ENCODE peak calls at places on chromosomes 2 and 18, in four cellular contexts. W, Y, C and O are unnamed samples. For H3K4me1, the result is how much of the 10 kb centered on the place peaks cover.

GRCh38 chr2:14756122-14756541 is 123.6 kb downstream of the LRATD1 start:
- DNase-seq in W (no peak), Y (no peak), C (no peak), O (no peak)

GRCh38 chr18:77132369-77133050 is at the start of gene MBP:
- DNase-seq in W (no peak), Y (no peak), C (no peak), O (no peak)

GRCh38 chr2:159506764-159507406 is 109.5 kb downstream of the BAZ2B start:
- DNase-seq in W (no peak), Y (no peak), C (no peak), O (no peak)

GRCh38 chr18:67893896-67894295 is 377.4 kb upstream of the DSEL start:
- DNase-seq in W (no peak), Y (no peak), C (no peak), O (no peak)

GRCh38 chr2:45585267-45585861 is 25.7 kb downstream of the SRBD1 start:
- DNase-seq in W (peak), Y (no peak), C (no peak), O (no peak)

GRCh38 chr2:241885701-241886643 is 16.4 kb downstream of the RTP5 start:
- DNase-seq in W (no peak), Y (no peak), C (no peak), O (no peak)

GRCh38 chr2:233865838-233866237 is 2.3 kb downstream of the MSL3B start:
- DNase-seq in W (peak), Y (no peak), C (no peak), O (no peak)

GRCh38 chr18:48028716-48029115 is 98.3 kb upstream of the SMAD2 start:
- DNase-seq in W (no peak), Y (no peak), C (no peak), O (no peak)

GRCh38 chr2:30147196-30147714 is 448 bp downstream of the YPEL5 start:
- DNase-seq in W (no peak), Y (no peak), C (no peak), O (no peak)

GRCh38 chr2:151637284-151637781 is 96.9 kb downstream of the NEB start:
- DNase-seq in W (no peak), Y (no peak), C (peak), O (no peak)

GRCh38 chr2:56522605-56523089 is 338.9 kb downstream of the CCDC85A start:
- DNase-seq in W (no peak), Y (no peak), C (no peak), O (no peak)

GRCh38 chr18:3585656-3586509 is 135.9 kb downstream of the TGIF1 start:
- DNase-seq in W (peak), Y (peak), C (no peak), O (peak)

GRCh38 chr2:134218928-134219707 is 34.8 kb upstream of the MGAT5 start:
- DNase-seq in W (no peak), Y (no peak), C (no peak), O (no peak)

GRCh38 chr2:4192119-4192518 is 488.7 kb downstream of the DCDC2C start:
- DNase-seq in W (no peak), Y (no peak), C (no peak), O (no peak)

GRCh38 chr2:46072146-46072820 is 224.9 kb upstream of the EPAS1 start:
- DNase-seq in W (no peak), Y (no peak), C (no peak), O (no peak)

GRCh38 chr18:69484699-69485396 is 84.2 kb downstream of the DOK6 start:
- DNase-seq in W (peak), Y (no peak), C (no peak), O (peak)

GRCh38 chr2:164044637-164045036 is 308.8 kb upstream of the FIGN start:
- DNase-seq in W (no peak), Y (no peak), C (no peak), O (no peak)

GRCh38 chr18:3207565-3207964 is 12.2 kb downstream of the MYOM1 start:
- DNase-seq in W (peak), Y (no peak), C (no peak), O (no peak)

GRCh38 chr2:49516427-49516826 is 362.1 kb upstream of the FSHR start:
- DNase-seq in W (no peak), Y (no peak), C (no peak), O (no peak)

GRCh38 chr18:35397976-35398375 is 20.8 kb upstream of the ZNF396 start:
- DNase-seq in W (no peak), Y (no peak), C (no peak), O (no peak)

GRCh38 chr2:48530033-48530804 is at the start of gene STON1:
- DNase-seq in W (no peak), Y (no peak), C (no peak), O (no peak)

GRCh38 chr2:63846487-63846886 is 4.8 kb downstream of the UGP2 start:
- DNase-seq in W (no peak), Y (no peak), C (no peak), O (no peak)

GRCh38 chr18:76476665-76477561 is 18.1 kb downstream of the ZNF516 start:
- DNase-seq in W (peak), Y (no peak), C (no peak), O (no peak)

GRCh38 chr2:36356199-36356989 is 816 bp downstream of the CRIM1 start:
- DNase-seq in W (no peak), Y (no peak), C (no peak), O (no peak)

GRCh38 chr2:61786876-61787275 is 67.0 kb downstream of the FAM161A start:
- DNase-seq in W (no peak), Y (no peak), C (no peak), O (no peak)

GRCh38 chr18:2955966-2956521 is 56.9 kb downstream of the LPIN2 start:
- DNase-seq in W (no peak), Y (no peak), C (no peak), O (no peak)

GRCh38 chr18:50610349-50610748 is 50.5 kb downstream of the MAPK4 start:
- DNase-seq in W (no peak), Y (no peak), C (no peak), O (no peak)

GRCh38 chr2:170525566-170525900 is 189.6 kb upstream of the SP5 start:
- DNase-seq in W (peak), Y (no peak), C (no peak), O (peak)

GRCh38 chr2:134169788-134170187 is 84.1 kb upstream of the MGAT5 start:
- DNase-seq in W (no peak), Y (no peak), C (no peak), O (no peak)

GRCh38 chr18:24534271-24534670 is 73.8 kb downstream of the HRH4 start:
- DNase-seq in W (no peak), Y (no peak), C (no peak), O (no peak)

GRCh38 chr2:20634430-20635095 is 16.3 kb downstream of the HS1BP3 start:
- DNase-seq in W (no peak), Y (no peak), C (no peak), O (no peak)
- TF ChIP-seq SUZ12 in W (no peak), Y (no peak), C (no peak), O (no peak)

DNA sequence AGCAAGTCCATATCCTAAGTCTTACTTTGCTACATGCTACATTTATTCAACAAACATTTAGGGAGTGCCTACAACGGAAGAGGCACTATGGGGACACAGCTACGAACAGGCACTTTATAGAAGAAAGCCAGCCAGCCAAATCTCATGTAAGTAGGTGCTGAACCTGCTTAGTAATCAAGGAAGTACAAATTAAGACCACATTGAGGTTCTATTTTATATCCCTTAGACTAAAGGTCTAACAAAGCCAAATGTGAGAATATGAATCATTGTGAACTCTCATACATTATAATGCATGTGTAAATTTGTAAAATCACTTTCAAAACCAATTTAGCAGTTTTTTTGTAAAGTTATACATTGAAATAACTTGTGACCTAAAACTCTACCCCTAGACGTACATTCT is 60.0 kb downstream of the PDK1 start:
- DNase-seq in W (no peak), Y (no peak), C (no peak), O (no peak)
- H3K4me1 ChIP-seq in W (under half), Y (under half), C (under half), O (under half)

DNA sequence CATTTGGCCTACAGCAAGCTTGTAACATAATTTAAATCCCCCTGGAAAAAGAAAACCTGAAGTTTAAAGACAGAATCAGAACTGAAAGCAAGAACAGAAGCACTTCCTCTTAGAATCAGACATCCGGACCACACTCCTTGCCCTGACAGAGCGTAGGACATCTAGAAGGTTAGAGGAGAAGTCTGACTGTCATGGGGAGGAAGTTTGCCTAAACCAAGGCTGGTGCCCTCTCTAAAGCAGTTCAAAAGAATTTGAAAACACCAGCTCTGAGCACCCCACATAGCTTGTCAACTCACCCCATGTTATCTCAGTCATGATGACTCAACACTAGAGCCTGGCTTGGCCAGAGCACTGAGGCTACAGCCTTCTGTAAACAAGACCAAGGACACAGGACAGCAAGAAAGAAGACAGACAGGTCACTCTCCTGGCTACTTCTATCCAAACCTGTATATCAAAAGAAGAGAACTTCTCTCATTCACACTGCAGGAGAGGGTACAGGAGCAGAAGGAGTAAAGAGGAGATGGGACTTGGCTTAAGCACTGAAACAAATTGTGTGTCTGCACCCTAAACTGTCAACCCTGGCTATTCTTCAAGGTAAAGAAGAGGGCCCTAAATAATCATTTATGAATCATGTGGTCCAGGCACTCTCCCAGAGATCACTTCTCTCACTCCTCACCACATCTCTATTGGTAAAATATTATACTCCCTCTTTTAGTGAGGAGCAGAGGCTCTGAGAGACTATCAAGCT is 198.6 kb downstream of the MEMO1 start:
- DNase-seq in W (peak), Y (no peak), C (peak), O (no peak)
- TF ChIP-seq SUZ12 in W (no peak), Y (no peak), C (no peak), O (no peak)

GRCh38 chr2:69955029-69955428 is 6.4 kb downstream of the ASPRV1 start:
- DNase-seq in W (peak), Y (no peak), C (no peak), O (no peak)
- H3K4me1 ChIP-seq in W (under half), Y (under half), C (under half), O (under half)

GRCh38 chr2:132652501-132652900 is 17.5 kb downstream of the LYPD1 start:
- DNase-seq in W (no peak), Y (no peak), C (no peak), O (no peak)
- TF ChIP-seq SUZ12 in W (no peak), Y (no peak), C (no peak), O (no peak)

GRCh38 chr2:1272835-1273234 is 140.4 kb upstream of the TPO start:
- DNase-seq in W (no peak), Y (no peak), C (no peak), O (no peak)

GRCh38 chr2:1265454-1265853 is 147.8 kb upstream of the TPO start:
- DNase-seq in W (no peak), Y (no peak), C (no peak), O (no peak)

GRCh38 chr2:1269812-1270211 is 143.5 kb upstream of the TPO start:
- DNase-seq in W (no peak), Y (no peak), C (no peak), O (no peak)

GRCh38 chr2:1266311-1266710 is 147.0 kb upstream of the TPO start:
- DNase-seq in W (no peak), Y (no peak), C (no peak), O (no peak)

DNA sequence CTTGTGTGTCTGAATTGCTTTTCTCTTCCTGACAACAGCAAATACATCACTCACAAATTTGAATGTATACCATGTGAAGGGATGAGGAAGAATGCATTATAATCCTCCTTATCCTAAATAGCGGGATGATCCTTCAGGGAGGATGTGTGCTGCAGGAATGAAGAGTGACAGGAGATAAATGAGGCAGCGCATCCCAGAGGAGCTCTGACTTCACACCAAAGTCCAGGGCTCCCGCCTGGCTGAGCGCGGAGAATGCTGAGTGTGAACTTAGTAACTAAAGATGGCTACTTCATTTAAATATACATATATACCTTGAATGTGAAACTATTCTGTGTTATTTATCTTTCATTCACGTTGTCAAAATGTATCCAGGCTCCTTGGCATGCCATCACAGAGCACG is 145.2 kb upstream of the TPO start:
- DNase-seq in W (no peak), Y (no peak), C (no peak), O (no peak)
- H3K4me1 ChIP-seq in W (under half), Y (under half), C (under half), O (under half)

DNA sequence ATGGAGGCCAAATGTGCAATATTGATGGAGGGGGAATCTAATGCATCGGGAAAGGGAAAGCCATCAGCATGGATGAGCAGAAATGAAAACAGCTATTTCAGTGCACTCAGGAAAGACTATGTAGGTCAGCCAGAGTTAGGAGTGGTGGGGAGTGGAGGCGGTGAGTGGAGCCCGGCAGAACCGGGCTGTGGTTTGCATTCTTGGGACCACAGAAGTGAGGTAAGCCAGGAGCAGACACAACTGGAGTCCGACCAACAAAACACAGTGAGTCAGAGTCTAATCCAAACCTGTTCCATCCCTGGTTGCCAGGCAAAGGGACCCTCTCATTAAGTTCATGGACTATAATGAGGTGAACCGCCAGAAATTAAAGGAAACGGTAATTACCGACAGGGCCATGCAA is 61.1 kb upstream of the RAB12 start:
- DNase-seq in W (no peak), Y (no peak), C (no peak), O (no peak)
- TF ChIP-seq SUZ12 in W (no peak), Y (no peak), C (no peak), O (no peak)

GRCh38 chr2:176292608-176293007 is 23.4 kb downstream of the MTX2 start:
- DNase-seq in W (no peak), Y (no peak), C (no peak), O (no peak)
- H3K4me1 ChIP-seq in W (under half), Y (under half), C (under half), O (under half)

GRCh38 chr2:119827866-119828507 is 68.3 kb downstream of the PTPN4 start:
- DNase-seq in W (no peak), Y (no peak), C (no peak), O (no peak)
- TF ChIP-seq SUZ12 in W (no peak), Y (no peak), C (no peak), O (no peak)